ENCODE peak calls at places on chromosomes 4 and X, in four cellular contexts. V is K562, X is GM12878, Y is HepG2. S is an unnamed sample.

GRCh38 chr4:46073778-46074177 is 50.1 kb downstream of the GABRG1 start:
- DNase-seq in V (no peak), X (no peak), Y (no peak), S (no peak)

GRCh38 chr4:187617117-187617516 is 378.5 kb upstream of the ZFP42 start:
- DNase-seq in V (no peak), X (no peak), Y (no peak), S (no peak)

GRCh38 chrX:3712080-3712869 is 1.2 kb downstream of the PRKX start:
- DNase-seq in V (peak), X (no peak), Y (no peak), S (no peak)

GRCh38 chrX:40845331-40845911 is 110.1 kb upstream of the MED14 start:
- DNase-seq in V (no peak), X (no peak), Y (peak), S (no peak)

GRCh38 chr4:183721207-183722081 is 62.4 kb downstream of the TRAPPC11 start:
- DNase-seq in V (no peak), X (no peak), Y (peak), S (peak)

GRCh38 chr4:13710486-13710885 is 83.0 kb upstream of the BOD1L1 start:
- DNase-seq in V (no peak), X (no peak), Y (no peak), S (no peak)

GRCh38 chrX:152904151-152905080 is 6.5 kb downstream of the ZNF185 start:
- DNase-seq in V (peak), X (no peak), Y (no peak), S (peak)

GRCh38 chrX:13201605-13202219 is 118.1 kb downstream of the ATXN3L start:
- DNase-seq in V (no peak), X (no peak), Y (no peak), S (no peak)

GRCh38 chr4:127708985-127709384 is 21.2 kb upstream of the SLC25A31 start:
- DNase-seq in V (no peak), X (no peak), Y (peak), S (peak)

GRCh38 chr4:38667005-38667771 is 3.2 kb downstream of the KLF3 start:
- DNase-seq in V (peak), X (no peak), Y (peak), S (peak)

GRCh38 chrX:136205882-136206281 is 45.3 kb downstream of the MAP7D3 start:
- DNase-seq in V (no peak), X (no peak), Y (no peak), S (no peak)

GRCh38 chr4:11312389-11312788 is 116.3 kb downstream of the HS3ST1 start:
- DNase-seq in V (no peak), X (no peak), Y (no peak), S (no peak)

GRCh38 chr4:94472056-94472826 is 20.5 kb downstream of the PDLIM5 start:
- DNase-seq in V (no peak), X (no peak), Y (peak), S (no peak)

GRCh38 chr4:115938764-115939443 is 825.5 kb upstream of the NDST4 start:
- DNase-seq in V (no peak), X (no peak), Y (no peak), S (no peak)

GRCh38 chrX:131830400-131831184 is 192.5 kb upstream of the STK26 start:
- DNase-seq in V (peak), X (peak), Y (peak), S (no peak)

GRCh38 chr4:147361726-147362125 is 119.2 kb upstream of the EDNRA start:
- DNase-seq in V (no peak), X (no peak), Y (no peak), S (no peak)

GRCh38 chrX:148722966-148723365 is 222.5 kb downstream of the AFF2 start:
- DNase-seq in V (no peak), X (no peak), Y (no peak), S (no peak)

GRCh38 chrX:156004256-156004655 is 6.8 kb downstream of the IL9R start:
- DNase-seq in V (no peak), X (no peak), Y (no peak), S (no peak)

GRCh38 chrX:139877710-139878414 is 55.0 kb downstream of the ATP11C start:
- DNase-seq in V (no peak), X (no peak), Y (no peak), S (no peak)

GRCh38 chrX:47556045-47556623 is 4.9 kb upstream of the ARAF start:
- DNase-seq in V (peak), X (peak), Y (no peak), S (peak)

GRCh38 chrX:130136497-130136896 is 26.2 kb upstream of the ELF4 start:
- DNase-seq in V (no peak), X (no peak), Y (no peak), S (no peak)

GRCh38 chr4:82421796-82422560 is 8.3 kb downstream of the HNRNPDL start:
- DNase-seq in V (no peak), X (no peak), Y (no peak), S (no peak)

DNA sequence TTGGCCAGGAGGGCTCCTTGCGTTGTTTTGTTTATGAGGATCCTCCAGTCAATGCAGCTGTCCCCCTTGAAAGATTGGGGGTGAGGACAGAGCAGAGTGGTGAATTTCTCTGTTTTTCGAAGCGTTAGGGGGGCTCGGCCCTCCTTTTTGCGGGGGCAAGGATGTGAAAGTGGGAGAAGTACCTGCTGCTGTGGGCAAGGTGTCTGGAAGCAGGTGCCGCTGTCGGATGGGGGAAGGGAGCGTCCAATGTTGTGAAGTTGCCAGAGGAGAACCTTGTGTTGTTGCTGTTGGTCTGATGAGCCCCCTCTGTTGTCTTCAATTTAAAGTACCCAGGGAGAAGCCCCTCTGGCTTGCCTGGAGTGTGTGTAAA is 613 bp downstream of the GLRB start:
- DNase-seq in V (no peak), X (no peak), Y (no peak), S (no peak)
- TF ChIP-seq CHD2 in V (no peak), X (no peak), Y (no peak), S (no peak)

GRCh38 chr4:8351931-8352367 is 82.4 kb downstream of the HTRA3 start:
- DNase-seq in V (no peak), X (no peak), Y (peak), S (no peak)
- TF ChIP-seq CHD4 in V (no peak), X (no peak), Y (no peak), S (no peak)

DNA sequence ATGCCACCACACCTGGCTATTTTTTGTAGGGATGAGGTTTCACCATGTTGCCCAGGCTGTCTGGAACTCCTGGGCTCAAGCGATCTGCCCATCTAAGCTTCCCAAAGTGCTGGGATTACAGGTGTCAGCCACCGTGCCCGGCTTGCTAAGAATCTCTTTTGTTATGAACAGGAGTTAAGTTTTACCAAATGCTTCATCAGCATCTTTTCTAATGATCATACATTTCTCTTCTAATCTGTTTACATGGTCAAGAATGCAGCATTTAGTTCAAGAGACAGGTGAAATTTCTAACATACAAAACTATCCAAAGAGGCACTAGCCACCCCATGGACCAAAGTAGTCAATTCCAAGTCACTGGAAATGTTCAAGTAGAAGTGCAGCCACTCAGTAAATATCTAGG is 52.5 kb upstream of the IQSEC2 start:
- DNase-seq in V (no peak), X (no peak), Y (no peak), S (no peak)
- TF ChIP-seq CHD2 in V (no peak), X (no peak), Y (no peak), S (no peak)

DNA sequence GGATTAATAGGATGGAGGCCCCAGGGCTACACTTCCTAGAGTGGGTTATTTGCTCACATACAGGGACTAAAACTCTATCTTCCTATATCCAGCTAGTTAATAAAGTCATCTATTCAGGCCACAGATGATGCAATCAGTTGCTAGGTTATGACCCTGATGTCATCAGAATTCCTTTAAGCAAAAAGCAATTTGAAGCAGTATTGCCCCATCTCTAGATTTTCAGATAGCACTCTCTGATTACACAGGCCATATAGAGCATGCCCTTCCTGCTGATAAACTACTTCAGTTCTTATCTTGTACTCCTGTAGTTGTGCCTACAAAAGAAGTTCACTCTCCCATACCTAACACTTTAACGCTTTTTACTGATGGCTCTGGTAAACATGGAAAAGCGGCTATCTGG is 84.8 kb downstream of the TMEM144 start:
- DNase-seq in V (no peak), X (no peak), Y (peak), S (no peak)
- TF ChIP-seq CHD4 in V (no peak), X (no peak), Y (no peak), S (no peak)

GRCh38 chr4:1290165-1290977 is 680 bp downstream of the MAEA start:
- DNase-seq in V (peak), X (no peak), Y (no peak), S (no peak)
- TF ChIP-seq CHD2 in V (no peak), X (no peak), Y (no peak), S (no peak)

S was measured in A549.